ENCODE peak calls at places on chromosomes 4 and X, in ten cellular contexts. F is H54; Y is HS-5; C is stimulated activated CD4-positive, alpha-beta T cell treated with anti-CD3 and anti-CD28 coated beads, TNF-alpha, amount 100 ng/mL, for 24 hours; G is CD8-positive, alpha-beta T cell; O is GOT3; P is prostate gland; N is LoVo; I is DMS79; S is activated effector memory CD4-positive, alpha-beta T cell treated with anti-CD3 and anti-CD28 coated beads, Interleukin-2, amount 50 U/mL, for 16 hours. T is an unnamed sample.
A peak's percentile ranks its signal among the peaks of the same experiment; 100 is the strongest.

GRCh38 chr4:81605278-81605677 is 133.6 kb upstream of the RASGEF1B start:
- DNase-seq in C (no peak), I (peak; percentile 60), N (no peak), Y (no peak), S (no peak), F (no peak), O (no peak), G (no peak), P (no peak), T (no peak)

GRCh38 chr4:83490876-83491450 is 6.1 kb upstream of the ABRAXAS1 start:
- DNase-seq in O (no peak), P (no peak), S (no peak), F (peak; percentile 21), I (no peak), C (no peak), G (no peak), N (peak; percentile 31), Y (no peak), T (peak; percentile 46)

GRCh38 chr4:8442596-8443358 is 2.2 kb downstream of the TRMT44 start:
- DNase-seq in F (no peak), N (no peak), P (no peak), I (no peak), G (no peak), O (no peak), C (no peak), S (no peak), Y (no peak), T (no peak)

GRCh38 chr4:173560896-173561295 is 30.9 kb upstream of the HAND2 start:
- DNase-seq in I (no peak), N (no peak), Y (no peak), P (no peak), G (no peak), O (no peak), S (no peak), C (no peak), F (no peak), T (no peak)

GRCh38 chrX:68571292-68572256 is 72.7 kb downstream of the YIPF6 start:
- DNase-seq in P (no peak), G (no peak), S (no peak), N (peak; percentile 10), F (peak; percentile 25), I (no peak), Y (peak; percentile 23), C (no peak), O (no peak), T (peak; percentile 86)

GRCh38 chr4:114598191-114599121 is at the start of gene UGT8:
- DNase-seq in P (no peak), Y (no peak), G (no peak), I (no peak), O (no peak), F (no peak), N (peak; percentile 82), S (peak; percentile 68), C (peak; percentile 5), T (peak; percentile 29)

GRCh38 chrX:36436286-36436860 is 516.8 kb downstream of the CFAP47 start:
- DNase-seq in S (no peak), N (no peak), G (no peak), I (no peak), C (no peak), O (no peak), Y (no peak), P (no peak), F (no peak), T (no peak)

GRCh38 chr4:78622253-78622979 is 70.8 kb downstream of the ANXA3 start:
- DNase-seq in P (no peak), G (no peak), N (peak; percentile 20), F (peak; percentile 10), O (no peak), C (no peak), I (no peak), S (no peak), Y (peak; percentile 42), T (peak; percentile 43)

GRCh38 chr4:88382621-88383020 is 4.0 kb downstream of the HERC6 start:
- DNase-seq in C (peak; percentile 7), Y (no peak), G (peak; percentile 57), F (no peak), I (no peak), N (no peak), O (no peak), S (peak; percentile 80), P (no peak), T (peak; percentile 17)

GRCh38 chr4:109996531-109996930 is 83.8 kb downstream of the EGF start:
- DNase-seq in I (no peak), Y (no peak), C (no peak), O (no peak), P (no peak), G (no peak), N (no peak), S (no peak), F (no peak), T (peak; percentile 23)

GRCh38 chrX:140505421-140506337 is 810 bp upstream of the SOX3 start:
- DNase-seq in P (no peak), I (no peak), N (no peak), O (no peak), C (no peak), F (no peak), Y (no peak), G (no peak), S (no peak), T (no peak)

GRCh38 chr4:188266386-188266785 is 127.1 kb downstream of the TRIML1 start:
- DNase-seq in P (no peak), S (no peak), Y (no peak), G (no peak), F (no peak), I (no peak), N (no peak), O (no peak), C (no peak), T (peak; percentile 32)

GRCh38 chr4:61572160-61572559 is 372.0 kb downstream of the ADGRL3 start:
- DNase-seq in F (no peak), S (no peak), I (no peak), C (no peak), G (no peak), P (no peak), Y (peak; percentile 13), O (no peak), N (peak; percentile 6), T (peak; percentile 45)

GRCh38 chr4:185481390-185481789 is 9.9 kb upstream of the CCDC110 start:
- DNase-seq in N (no peak), S (no peak), Y (no peak), C (no peak), G (no peak), F (no peak), P (no peak), I (no peak), O (no peak), T (no peak)

GRCh38 chr4:165522049-165522448 is 143.2 kb downstream of the CPE start:
- DNase-seq in I (no peak), Y (no peak), O (no peak), S (no peak), C (no peak), F (no peak), N (no peak), G (no peak), P (no peak), T (no peak)